ENCODE peak calls at places on chromosomes 2 and 18, in seven cellular contexts. I, N, O, U, D, T and G are unnamed samples.

GRCh38 chr2:58539973-58540372 is 298.8 kb upstream of the FANCL start:
- DNase-seq in T (no peak), U (no peak), N (no peak), O (no peak), I (no peak), D (peak), G (peak)

GRCh38 chr2:177731384-177731783 is 338.8 kb downstream of the AGPS start:
- DNase-seq in T (no peak), O (no peak), I (no peak), U (no peak), N (no peak), D (no peak), G (no peak)

GRCh38 chr2:127012215-127012614 is 94.7 kb downstream of the BIN1 start:
- DNase-seq in U (no peak), N (no peak), T (no peak), I (no peak), D (no peak), O (no peak), G (no peak)

GRCh38 chr2:182827182-182827879 is 39.1 kb downstream of the FRZB start:
- DNase-seq in D (no peak), N (no peak), O (no peak), T (no peak), U (no peak), I (no peak), G (no peak)

GRCh38 chr2:54666131-54666637 is 57.3 kb upstream of the EML6 start:
- DNase-seq in U (no peak), T (peak), O (peak), N (no peak), D (no peak), I (peak), G (peak)

GRCh38 chr18:63297678-63298392 is 21.7 kb downstream of the BCL2 start:
- DNase-seq in D (no peak), O (no peak), T (peak), I (no peak), U (no peak), N (no peak), G (peak)

GRCh38 chr18:80203243-80203642 is 44.1 kb downstream of the PARD6G start:
- DNase-seq in O (no peak), D (no peak), N (no peak), U (no peak), I (no peak), T (no peak), G (no peak)

GRCh38 chr2:43759195-43759594 is 14.6 kb upstream of the DYNC2LI1 start:
- DNase-seq in T (peak), O (peak), N (peak), U (peak), D (no peak), I (peak), G (peak)

GRCh38 chr18:31719363-31720006 is 35.1 kb upstream of the B4GALT6 start:
- DNase-seq in U (no peak), T (no peak), N (no peak), O (no peak), I (no peak), D (no peak), G (no peak)

GRCh38 chr18:36974686-36975085 is 145.8 kb downstream of the KIAA1328 start:
- DNase-seq in O (no peak), N (no peak), D (no peak), T (no peak), I (no peak), U (no peak), G (no peak)

GRCh38 chr18:50928551-50928950 is 39.3 kb upstream of the ELAC1 start:
- DNase-seq in D (no peak), U (no peak), T (peak), I (no peak), N (no peak), O (no peak), G (peak)

GRCh38 chr2:100891911-100892642 is 72.1 kb downstream of the NPAS2 start:
- DNase-seq in N (peak), I (no peak), T (peak), D (no peak), O (peak), U (peak), G (peak)

GRCh38 chr18:3321133-3321812 is 59.3 kb downstream of the MYL12B start:
- DNase-seq in D (no peak), O (no peak), U (peak), N (no peak), T (peak), I (peak), G (peak)

GRCh38 chr18:48546411-48546810 is 7.6 kb downstream of the CTIF start:
- DNase-seq in U (no peak), N (no peak), I (no peak), D (no peak), O (no peak), T (peak), G (peak)

GRCh38 chr2:123438277-123439050 is 586.6 kb upstream of the CNTNAP5 start:
- DNase-seq in U (no peak), I (no peak), D (no peak), O (no peak), T (no peak), N (no peak), G (no peak)

GRCh38 chr18:49764032-49764431 is 49.3 kb downstream of the ACAA2 start:
- DNase-seq in O (no peak), U (no peak), T (peak), D (no peak), N (no peak), I (peak), G (peak)

DNA sequence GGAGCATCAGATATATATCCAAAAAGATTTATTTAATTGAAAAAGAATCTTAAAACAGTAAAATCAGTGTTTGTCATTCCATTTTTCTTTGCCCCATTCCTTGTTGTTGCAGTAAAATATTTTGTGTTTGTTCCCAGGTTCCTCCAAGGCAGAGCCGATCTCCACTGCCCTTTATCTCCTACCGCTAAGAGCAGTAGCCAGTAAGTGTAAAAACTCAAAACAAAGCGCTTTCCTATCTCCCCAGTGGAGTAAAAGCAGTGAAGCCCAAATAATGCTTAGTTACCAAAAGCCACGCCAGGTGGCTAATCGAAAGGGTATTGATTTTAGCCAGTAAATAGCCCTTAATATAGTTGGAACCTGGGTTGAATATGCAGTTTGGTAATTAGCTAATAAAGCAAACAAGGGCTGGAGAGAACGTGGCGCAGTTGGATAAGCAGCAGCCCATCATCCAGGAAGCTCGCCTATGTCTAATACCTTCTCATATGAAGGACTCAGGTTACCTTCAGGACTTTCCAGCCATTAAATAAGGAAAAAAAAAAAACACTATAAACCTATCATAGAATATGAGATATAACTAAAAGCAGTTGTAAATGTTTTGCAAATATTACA is 12.4 kb upstream of the GPD2 start:
- DNase-seq in T (no peak), I (no peak), O (no peak), U (no peak), N (no peak), D (no peak), G (no peak)
- H2AFZ ChIP-seq in T (no peak), I (no peak), O (no peak), U (no peak), N (peak), D (no peak), G (no peak)

DNA sequence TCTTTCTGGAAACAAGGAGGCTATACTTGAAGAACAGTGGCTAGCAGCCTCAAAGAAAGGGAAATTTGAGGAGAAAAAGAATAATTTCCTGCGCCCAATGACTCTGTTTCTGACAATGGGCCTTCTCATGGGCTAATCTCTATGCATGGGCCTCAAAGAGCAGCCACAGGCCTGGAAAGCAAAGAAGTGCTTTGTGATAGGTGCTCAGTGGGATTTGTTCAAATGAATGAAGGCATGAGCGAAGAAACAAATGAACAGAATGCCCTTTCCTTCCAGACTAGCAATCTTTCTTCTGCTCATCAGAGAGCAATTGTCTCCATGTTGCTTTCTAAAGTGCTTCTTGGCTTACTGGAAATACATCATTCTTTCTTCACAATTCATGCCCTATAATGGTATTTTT is 253.0 kb downstream of the MTX2 start:
- DNase-seq in U (no peak), T (no peak), D (no peak), O (no peak), I (no peak), N (no peak), G (no peak)
- H3K27ac ChIP-seq in U (no peak), T (no peak), D (no peak), O (no peak), I (no peak), N (no peak), G (no peak)

DNA sequence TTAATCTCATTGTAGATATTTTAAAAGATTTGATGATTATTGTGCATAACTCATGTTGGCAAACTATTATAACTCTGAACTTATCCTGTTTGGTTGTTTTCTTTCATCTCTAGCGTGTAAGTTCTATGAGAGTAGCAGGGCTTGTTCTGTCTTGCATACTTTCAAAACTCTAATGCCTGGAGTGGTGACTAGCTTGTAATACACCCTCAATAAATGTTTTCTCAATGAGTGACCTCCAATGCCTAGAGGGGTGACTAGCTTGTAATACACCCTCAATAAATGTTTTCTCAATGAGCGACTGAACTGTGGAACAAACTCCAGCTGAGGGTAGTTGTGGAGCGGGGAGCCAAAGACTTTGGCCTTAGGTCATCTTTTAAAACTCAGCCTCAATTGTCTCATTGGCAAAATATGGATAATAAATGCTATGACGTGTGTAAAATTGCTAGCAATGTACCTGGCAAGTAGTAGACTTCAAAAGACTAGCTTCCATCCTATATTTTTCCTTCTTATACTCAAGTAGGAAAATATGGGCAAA is 1.8 kb downstream of the GPD2 start:
- DNase-seq in I (no peak), D (no peak), O (no peak), U (no peak), T (no peak), N (no peak), G (no peak)
- H3K4me3 ChIP-seq in I (no peak), D (no peak), O (no peak), U (no peak), T (peak), N (peak), G (no peak)

GRCh38 chr2:195319548-195320415 is 337.2 kb upstream of the SLC39A10 start:
- DNase-seq in I (no peak), D (no peak), N (no peak), U (no peak), O (no peak), T (peak), G (no peak)
- H2AFZ ChIP-seq in I (no peak), D (no peak), N (no peak), U (no peak), O (no peak), T (no peak), G (no peak)

GRCh38 chr2:239164281-239164871 is 236.4 kb downstream of the HDAC4 start:
- DNase-seq in D (no peak), T (peak), I (no peak), O (no peak), U (no peak), N (no peak), G (no peak)
- H3K27ac ChIP-seq in D (no peak), T (no peak), I (no peak), O (no peak), U (no peak), N (no peak), G (no peak)

GRCh38 chr2:37654932-37655331 is 16.5 kb downstream of the CDC42EP3 start:
- DNase-seq in I (no peak), T (peak), O (no peak), U (no peak), D (no peak), N (no peak), G (peak)
- H3K4me3 ChIP-seq in I (no peak), T (no peak), O (no peak), U (no peak), D (no peak), N (no peak), G (no peak)

DNA sequence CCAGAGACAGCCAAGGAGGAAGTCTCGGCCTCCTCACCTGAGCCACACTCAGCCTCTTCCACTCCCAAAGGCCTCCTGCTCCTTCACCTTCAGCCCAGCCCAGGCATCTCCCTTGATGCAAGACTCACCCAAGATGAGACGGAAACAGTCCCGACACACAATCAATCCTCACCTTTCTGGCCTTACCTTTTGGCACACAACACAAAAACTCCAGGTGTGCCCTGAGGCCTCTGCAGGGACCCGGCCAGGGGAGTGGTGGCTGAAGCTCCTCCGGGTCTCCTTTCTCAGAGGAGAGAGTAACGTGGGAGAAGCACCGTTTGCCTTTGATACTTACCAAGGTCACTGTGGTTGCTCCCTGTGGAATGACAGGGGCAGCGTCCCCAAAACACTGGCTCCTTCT is 23.8 kb upstream of the EFHD1 start:
- DNase-seq in U (peak), D (no peak), N (no peak), O (no peak), T (no peak), I (no peak), G (no peak)
- H2AFZ ChIP-seq in U (peak), D (no peak), N (no peak), O (no peak), T (no peak), I (no peak), G (no peak)